ENCODE peak calls at places on chromosomes 11 and 22, in nine cellular contexts. H is spleen; Y is neural progenitor cell; X is CD8-positive, alpha-beta T cell; Z is choroid plexus epithelial cell; U is sigmoid colon; F is GM12865; P is body of pancreas; A is AG04449. S is an unnamed sample.

GRCh38 chr11:9138133-9138453 is 46.7 kb upstream of the SCUBE2 start:
- DNase-seq in H (no peak), Y (no peak), X (no peak), Z (no peak), U (no peak), F (no peak), P (no peak), A (no peak), S (no peak)

GRCh38 chr11:36116161-36116560 is 172.3 kb downstream of the LDLRAD3 start:
- DNase-seq in H (no peak), Y (no peak), X (no peak), Z (no peak), U (no peak), F (no peak), P (no peak), A (no peak), S (no peak)

GRCh38 chr11:46408407-46408986 is 16.9 kb upstream of the CHRM4 start:
- DNase-seq in H (no peak), Y (no peak), X (no peak), Z (no peak), U (no peak), F (no peak), P (no peak), A (no peak), S (no peak)

GRCh38 chr11:104422320-104422944 is 258.5 kb upstream of the PDGFD start:
- DNase-seq in H (peak; percentile 69), Y (no peak), X (no peak), Z (no peak), U (no peak), F (no peak), P (no peak), A (no peak), S (no peak)

GRCh38 chr22:50577697-50577986 is 585 bp downstream of the CPT1B start:
- DNase-seq in H (no peak), Y (no peak), X (no peak), Z (no peak), U (no peak), F (no peak), P (no peak), A (no peak), S (no peak)

GRCh38 chr11:114040706-114041211 is 18.8 kb upstream of the ZBTB16 start:
- DNase-seq in H (no peak), Y (no peak), X (no peak), Z (peak; percentile 84), U (peak; percentile 77), F (no peak), P (peak; percentile 56), A (no peak), S (no peak)

GRCh38 chr11:123206671-123207421 is 11.8 kb upstream of the CLMP start:
- DNase-seq in H (no peak), Y (peak; percentile 48), X (no peak), Z (no peak), U (peak; percentile 85), F (no peak), P (no peak), A (no peak), S (no peak)

GRCh38 chr22:27336151-27337090 is 465.1 kb downstream of the MN1 start:
- DNase-seq in H (no peak), Y (no peak), X (no peak), Z (no peak), U (no peak), F (no peak), P (no peak), A (peak; percentile 24), S (peak; percentile 49)

GRCh38 chr11:130536106-130537040 is 87.9 kb downstream of the ADAMTS15 start:
- DNase-seq in H (no peak), Y (no peak), X (no peak), Z (no peak), U (no peak), F (no peak), P (no peak), A (no peak), S (no peak)

GRCh38 chr11:35083181-35084061 is 55.5 kb upstream of the CD44 start:
- DNase-seq in H (peak; percentile 82), Y (peak; percentile 6), X (peak; percentile 43), Z (peak; percentile 99), U (peak; percentile 87), F (peak; percentile 92), P (peak; percentile 60), A (peak; percentile 99), S (peak; percentile 53)

GRCh38 chr11:1222491-1223345 is at the start of gene MUC5B:
- DNase-seq in H (peak; percentile 70), Y (no peak), X (no peak), Z (no peak), U (peak; percentile 61), F (no peak), P (peak; percentile 74), A (no peak), S (peak; percentile 9)

GRCh38 chr22:31954535-31955326 is 10.4 kb downstream of the YWHAH start:
- DNase-seq in H (peak; percentile 6), Y (no peak), X (no peak), Z (no peak), U (no peak), F (no peak), P (no peak), A (no peak), S (no peak)

GRCh38 chr22:50270302-50271010 is at the start of gene MAPK11:
- DNase-seq in H (peak; percentile 91), Y (peak; percentile 92), X (peak; percentile 59), Z (peak; percentile 64), U (no peak), F (peak; percentile 77), P (peak; percentile 78), A (no peak), S (no peak)

GRCh38 chr11:75706260-75706729 is 11.3 kb upstream of the MOGAT2 start:
- DNase-seq in H (peak; percentile 91), Y (peak; percentile 80), X (peak; percentile 50), Z (peak; percentile 86), U (peak; percentile 85), F (peak; percentile 79), P (peak; percentile 69), A (no peak), S (peak; percentile 30)

DNA sequence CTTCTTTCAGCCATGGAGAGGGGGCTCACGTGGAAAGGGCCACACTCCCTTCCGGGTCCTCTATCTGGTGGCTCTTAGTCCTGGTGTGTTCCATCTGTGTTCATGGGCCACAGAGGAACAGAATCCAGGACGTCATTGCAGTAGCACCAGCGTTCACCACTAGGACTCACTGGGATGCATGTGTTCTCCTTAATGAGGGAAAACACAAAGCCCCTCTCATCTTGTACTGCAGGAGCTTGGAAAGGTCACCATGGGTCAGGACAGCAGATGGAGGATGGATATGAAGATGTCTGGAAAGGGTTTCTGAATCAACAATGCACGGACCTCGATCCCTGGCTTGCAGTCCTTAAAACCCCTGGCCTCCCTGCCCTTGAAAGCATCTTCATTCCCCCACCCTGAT is 113.8 kb upstream of the THY1 start:
- DNase-seq in H (no peak), Y (no peak), X (no peak), Z (no peak), U (no peak), F (no peak), P (no peak), A (no peak), S (no peak)
- TF ChIP-seq CTCF in H (no peak), Y (no peak), X (no peak), Z (peak; percentile 3), U (no peak), F (no peak), P (no peak), A (no peak), S (no peak)

GRCh38 chr22:25711491-25711890 is 30.5 kb upstream of the MYO18B start:
- DNase-seq in H (no peak), Y (no peak), X (no peak), Z (no peak), U (no peak), F (no peak), P (no peak), A (no peak), S (no peak)

GRCh38 chr22:25706197-25706596 is 35.8 kb upstream of the MYO18B start:
- DNase-seq in H (no peak), Y (no peak), X (no peak), Z (no peak), U (no peak), F (no peak), P (no peak), A (no peak), S (no peak)

GRCh38 chr22:25710501-25710900 is 31.5 kb upstream of the MYO18B start:
- DNase-seq in H (no peak), Y (peak; percentile 11), X (no peak), Z (no peak), U (no peak), F (no peak), P (no peak), A (no peak), S (no peak)

GRCh38 chr22:25712661-25713400 is 29.2 kb upstream of the MYO18B start:
- DNase-seq in H (no peak), Y (no peak), X (no peak), Z (no peak), U (no peak), F (no peak), P (no peak), A (no peak), S (no peak)

DNA sequence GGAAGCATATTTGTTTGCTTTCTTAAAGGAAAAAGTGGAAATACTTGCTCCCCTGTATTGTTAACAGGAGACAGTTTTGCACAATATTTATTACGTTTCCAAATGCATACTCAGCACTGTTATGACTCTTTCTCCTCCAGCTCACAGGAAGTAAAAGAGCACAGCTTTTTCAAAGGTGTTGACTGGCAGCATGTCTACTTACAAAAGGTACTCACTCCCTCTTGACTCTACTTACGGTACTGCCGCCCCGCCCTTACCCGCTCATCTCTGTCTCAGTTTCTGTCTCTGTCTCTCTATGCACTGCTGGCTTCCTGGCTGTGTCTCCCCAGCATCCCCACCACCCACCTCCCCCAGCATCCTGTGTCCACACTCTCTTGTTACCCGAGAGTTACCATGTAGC is 32.2 kb upstream of the MYO18B start:
- DNase-seq in H (no peak), Y (no peak), X (no peak), Z (no peak), U (no peak), F (peak; percentile 79), P (no peak), A (no peak), S (no peak)
- H3K4me3 ChIP-seq in H (no peak overlapping the region), Y (no peak overlapping the region), X (no peak overlapping the region), Z (no peak overlapping the region), U (no peak overlapping the region), F (no peak overlapping the region), P (no peak overlapping the region), A (no peak overlapping the region), S (no peak overlapping the region)

GRCh38 chr11:19160839-19161238 is 40.9 kb downstream of the CSRP3 start:
- DNase-seq in H (no peak), Y (no peak), X (no peak), Z (no peak), U (no peak), F (no peak), P (no peak), A (no peak), S (peak; percentile 2)
- TF ChIP-seq CTCF in H (no peak), Y (no peak), X (no peak), Z (no peak), U (no peak), F (no peak), P (no peak), A (no peak), S (peak; percentile 32)

DNA sequence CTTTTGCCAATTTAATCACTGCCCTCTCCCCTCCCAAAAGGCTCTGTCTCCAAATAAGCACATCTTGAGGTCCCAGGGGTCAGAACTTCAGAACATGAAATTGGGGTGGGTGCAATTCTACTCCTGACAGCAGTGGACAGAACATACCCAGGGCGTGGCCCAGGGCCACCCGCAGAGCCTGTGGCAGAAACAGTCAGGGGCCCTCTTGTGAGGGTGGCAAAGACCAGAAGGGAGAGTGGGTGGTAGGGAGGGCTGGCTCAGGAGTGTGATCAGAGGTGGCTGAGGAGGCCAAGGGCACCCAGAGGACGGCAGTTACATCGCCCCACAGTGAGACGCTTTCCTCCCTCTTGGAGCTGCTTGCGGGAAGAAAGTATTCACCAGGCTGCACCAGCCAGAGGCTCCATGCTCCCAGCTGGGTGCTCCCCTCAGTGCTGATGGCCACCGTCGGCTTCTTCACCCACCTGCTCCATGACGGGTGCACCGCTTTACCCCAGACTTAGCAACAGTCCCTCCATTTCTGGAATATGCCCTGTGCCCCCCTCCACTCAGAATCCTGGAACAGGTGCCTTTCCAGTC is 1388.0 kb downstream of the BRD1 start:
- DNase-seq in H (no peak), Y (no peak), X (no peak), Z (no peak), U (no peak), F (no peak), P (no peak), A (no peak), S (no peak)
- H3K4me3 ChIP-seq in H (no peak overlapping the region), Y (no peak overlapping the region), X (no peak overlapping the region), Z (no peak overlapping the region), U (no peak overlapping the region), F (no peak overlapping the region), P (no peak overlapping the region), A (no peak overlapping the region), S (no peak overlapping the region)